ENCODE peak calls at places on chromosome 14, in eight cellular contexts. G is ascending aorta, N is cardiac muscle cell, K is IMR-90, Q is PC-3, M is left lung, S is SK-N-SH, V is lower lobe of right lung. H is an unnamed sample.
A peak's percentile ranks its signal among the peaks of the same experiment; 100 is the strongest.

GRCh38 chr14:68762944-68763831 is 29.7 kb downstream of the ZFP36L1 start:
- DNase-seq in G (peak; percentile 71), N (peak; percentile 93), K (peak; percentile 76), Q (no peak), M (peak; percentile 58), S (peak; percentile 80), V (peak; percentile 54), H (peak; percentile 45)

GRCh38 chr14:104211242-104211641 is 72.9 kb downstream of the KIF26A start:
- DNase-seq in G (no peak), N (no peak), K (no peak), Q (no peak), M (no peak), S (no peak), V (no peak), H (no peak)

GRCh38 chr14:54610051-54610977 is 43.4 kb downstream of the SAMD4A start:
- DNase-seq in G (no peak), N (peak; percentile 25), K (peak; percentile 75), Q (no peak), M (no peak), S (no peak), V (no peak), H (no peak)

GRCh38 chr14:85415015-85415712 is 114.8 kb upstream of the FLRT2 start:
- DNase-seq in G (no peak), N (peak; percentile 96), K (peak; percentile 93), Q (peak; percentile 88), M (peak; percentile 35), S (no peak), V (no peak), H (peak; percentile 71)

GRCh38 chr14:87615822-87616679 is 376.9 kb downstream of the GALC start:
- DNase-seq in G (no peak), N (peak; percentile 48), K (peak; percentile 19), Q (peak; percentile 71), M (no peak), S (peak; percentile 38), V (no peak), H (peak; percentile 75)

GRCh38 chr14:104594310-104595046 is 10.1 kb downstream of the TMEM179 start:
- DNase-seq in G (no peak), N (no peak), K (no peak), Q (no peak), M (no peak), S (peak; percentile 36), V (peak; percentile 28), H (no peak)

GRCh38 chr14:19823765-19824164 is 20.2 kb downstream of the OR4N2 start:
- DNase-seq in G (no peak), N (no peak), K (no peak), Q (no peak), M (no peak), S (no peak), V (no peak), H (no peak)

GRCh38 chr14:39841088-39841487 is 408.9 kb upstream of the FBXO33 start:
- DNase-seq in G (no peak), N (no peak), K (no peak), Q (peak; percentile 35), M (no peak), S (no peak), V (no peak), H (no peak)

GRCh38 chr14:59897757-59898383 is 22.1 kb upstream of the LRRC9 start:
- DNase-seq in G (peak; percentile 70), N (peak; percentile 47), K (no peak), Q (peak; percentile 87), M (no peak), S (peak; percentile 51), V (no peak), H (peak; percentile 67)

GRCh38 chr14:24816011-24816928 is 182.3 kb upstream of the GZMB start:
- DNase-seq in G (no peak), N (peak; percentile 44), K (peak; percentile 37), Q (no peak), M (no peak), S (no peak), V (no peak), H (no peak)

GRCh38 chr14:95518045-95518751 is 1.7 kb upstream of the SYNE3 start:
- DNase-seq in G (peak; percentile 82), N (peak; percentile 74), K (peak; percentile 57), Q (no peak), M (no peak), S (no peak), V (no peak), H (no peak)

GRCh38 chr14:31770271-31770670 is 209.1 kb downstream of the NUBPL start:
- DNase-seq in G (no peak), N (peak; percentile 25), K (no peak), Q (no peak), M (no peak), S (no peak), V (no peak), H (no peak)

GRCh38 chr14:89625208-89625987 is 208.4 kb upstream of the FOXN3 start:
- DNase-seq in G (no peak), N (peak; percentile 75), K (no peak), Q (no peak), M (no peak), S (peak; percentile 54), V (no peak), H (no peak)

GRCh38 chr14:104140463-104141331 is 2.3 kb downstream of the KIF26A start:
- DNase-seq in G (peak; percentile 55), N (no peak), K (no peak), Q (no peak), M (no peak), S (peak; percentile 40), V (peak; percentile 42), H (no peak)

GRCh38 chr14:72516936-72517408 is 376.9 kb downstream of the DPF3 start:
- DNase-seq in G (peak; percentile 81), N (peak; percentile 87), K (peak; percentile 91), Q (peak; percentile 95), M (peak; percentile 62), S (peak; percentile 48), V (no peak), H (peak; percentile 85)

GRCh38 chr14:90562652-90563051 is 165.8 kb downstream of the CALM1 start:
- DNase-seq in G (no peak), N (no peak), K (no peak), Q (no peak), M (no peak), S (no peak), V (no peak), H (no peak)

GRCh38 chr14:54189358-54190354 is 207.2 kb upstream of the CDKN3 start:
- DNase-seq in G (no peak), N (peak; percentile 64), K (peak; percentile 83), Q (peak; percentile 94), M (no peak), S (no peak), V (no peak), H (peak; percentile 53)

GRCh38 chr14:56555921-56556570 is 23.6 kb upstream of the TMEM260 start:
- DNase-seq in G (no peak), N (peak; percentile 65), K (peak; percentile 43), Q (peak; percentile 86), M (no peak), S (peak; percentile 11), V (no peak), H (peak; percentile 81)

GRCh38 chr14:32477406-32477805 is 148.3 kb downstream of the AKAP6 start:
- DNase-seq in G (no peak), N (no peak), K (no peak), Q (no peak), M (no peak), S (no peak), V (no peak), H (no peak)

GRCh38 chr14:103213331-103213730 is 90.1 kb downstream of the TNFAIP2 start:
- DNase-seq in G (no peak), N (no peak), K (no peak), Q (no peak), M (no peak), S (no peak), V (no peak), H (no peak)

GRCh38 chr14:81132492-81132891 is 88.3 kb downstream of the GTF2A1 start:
- DNase-seq in G (no peak), N (no peak), K (no peak), Q (no peak), M (no peak), S (no peak), V (no peak), H (no peak)

GRCh38 chr14:29648045-29648444 is 279.6 kb downstream of the PRKD1 start:
- DNase-seq in G (no peak), N (no peak), K (peak; percentile 5), Q (no peak), M (no peak), S (no peak), V (no peak), H (peak; percentile 24)

DNA sequence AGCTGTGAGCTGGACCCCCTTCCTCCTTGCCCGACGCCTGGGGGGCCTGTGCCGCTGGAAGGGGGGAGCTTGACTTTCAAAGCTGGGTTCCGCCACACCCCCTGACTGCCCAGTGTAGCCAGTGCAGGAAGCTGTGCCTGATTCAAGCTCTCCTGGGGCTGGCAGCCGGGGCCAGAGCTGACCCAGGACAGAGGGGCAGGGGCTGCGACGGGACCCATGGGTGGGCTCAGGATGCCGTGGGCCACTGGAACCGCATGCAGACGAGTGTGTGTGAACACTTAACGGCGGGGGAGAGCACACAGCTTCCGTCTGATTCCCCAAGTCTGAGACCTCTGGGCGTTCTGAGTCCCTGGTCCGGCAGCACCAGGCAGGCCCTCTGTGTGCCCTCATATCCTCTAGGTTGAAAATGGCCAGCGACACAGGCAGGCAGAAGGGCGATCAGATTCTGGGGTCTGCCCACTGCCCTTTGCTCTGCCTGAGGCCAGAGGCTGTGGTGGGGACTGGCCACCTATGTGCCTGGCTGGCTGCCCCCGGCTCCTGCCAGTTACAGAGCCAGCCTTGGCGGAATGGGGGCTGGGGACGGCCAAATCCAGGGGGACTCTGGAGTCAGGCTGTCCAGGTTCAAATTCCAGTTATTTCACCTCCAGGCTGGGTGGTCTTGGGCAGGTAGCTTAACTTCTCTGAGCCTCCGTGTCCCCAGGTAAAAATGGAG is 54.0 kb downstream of the CYP46A1 start:
- DNase-seq in G (no peak), N (no peak), K (no peak), Q (no peak), M (no peak), S (no peak), V (peak; percentile 46), H (no peak)
- H3K27ac ChIP-seq in G (peak overlapping the region; percentile 55), N (no peak overlapping the region), K (no peak overlapping the region), Q (no peak overlapping the region), M (peak overlapping the region; percentile 71), S (no peak overlapping the region), V (peak overlapping the region; percentile 83), H (no peak overlapping the region)

GRCh38 chr14:51926449-51926848 is 62.9 kb upstream of the RTRAF start:
- DNase-seq in G (no peak), N (no peak), K (no peak), Q (no peak), M (no peak), S (no peak), V (no peak), H (no peak)
- H3K4me3 ChIP-seq in G (no peak overlapping the region), N (no peak overlapping the region), K (no peak overlapping the region), Q (no peak overlapping the region), M (no peak overlapping the region), S (no peak overlapping the region), V (no peak overlapping the region), H (no peak overlapping the region)

DNA sequence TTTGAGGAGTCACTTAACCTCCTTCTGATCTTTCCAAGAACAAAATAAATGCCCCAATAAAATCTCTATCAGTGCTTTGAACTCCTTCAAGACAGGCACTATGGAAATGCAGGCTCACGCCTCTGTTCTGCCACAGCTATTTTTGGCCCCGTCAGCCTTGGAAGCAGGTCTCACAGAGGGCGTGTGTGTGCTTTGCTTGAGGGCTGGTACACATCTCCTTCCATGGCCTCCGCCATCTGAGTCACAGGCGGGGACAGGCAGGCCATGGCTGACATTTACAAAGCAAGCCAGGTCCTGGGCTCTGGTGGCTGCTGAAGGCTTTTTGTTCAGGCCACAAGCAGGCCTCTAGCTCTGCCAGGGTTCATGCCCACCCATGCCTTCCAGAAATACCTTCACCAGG is 16.0 kb downstream of the PRIMA1 start:
- DNase-seq in G (peak; percentile 83), N (no peak), K (no peak), Q (no peak), M (no peak), S (no peak), V (no peak), H (no peak)
- H3K27me3 ChIP-seq in G (no peaks in the 10 kb centered on the region), N (no peaks in the 10 kb centered on the region), K (no peaks in the 10 kb centered on the region), Q (peaks cover 42% of the 10 kb centered on the region), M (no peaks in the 10 kb centered on the region), S (no peaks in the 10 kb centered on the region), V (no peaks in the 10 kb centered on the region), H (no peaks in the 10 kb centered on the region)

GRCh38 chr14:77058785-77059184 is 30.3 kb upstream of the IRF2BPL start:
- DNase-seq in G (no peak), N (no peak), K (no peak), Q (no peak), M (no peak), S (no peak), V (no peak), H (no peak)
- H3K27ac ChIP-seq in G (no peak overlapping the region), N (no peak overlapping the region), K (no peak overlapping the region), Q (peak overlapping the region; percentile 34), M (no peak overlapping the region), S (no peak overlapping the region), V (no peak overlapping the region), H (no peak overlapping the region)